ENCODE peak calls at places on chromosomes 7 and 10, in six cellular contexts. G is uterus, Q is transverse colon, O is upper lobe of right lung, H is heart left ventricle, V is esophagus muscularis mucosa. J is an unnamed sample.

GRCh38 chr10:72612203-72612826 is 13.6 kb downstream of the MICU1 start:
- DNase-seq in H (no peak), V (no peak), O (no peak), G (no peak), Q (no peak), J (no peak)

GRCh38 chr10:112967200-112967599 is 17.2 kb downstream of the TCF7L2 start:
- DNase-seq in O (no peak), V (no peak), H (no peak), Q (no peak), G (no peak), J (no peak)

GRCh38 chr10:132849546-132850031 is 63.6 kb upstream of the NKX6-2 start:
- DNase-seq in G (no peak), V (no peak), H (no peak), O (peak; percentile 54), Q (no peak), J (no peak)

GRCh38 chr10:71713135-71714040 is 6.2 kb downstream of the C10orf105 start:
- DNase-seq in Q (peak; percentile 69), V (peak; percentile 97), O (peak; percentile 79), H (peak; percentile 90), G (peak; percentile 96), J (no peak)

GRCh38 chr10:131708225-131708624 is 192.6 kb upstream of the PPP2R2D start:
- DNase-seq in O (peak; percentile 46), V (no peak), G (no peak), Q (no peak), H (no peak), J (no peak)

GRCh38 chr10:119713744-119714483 is 11.9 kb upstream of the INPP5F start:
- DNase-seq in V (no peak), O (no peak), H (no peak), Q (no peak), G (no peak), J (no peak)

GRCh38 chr7:40332516-40332915 is 197.7 kb downstream of the SUGCT start:
- DNase-seq in Q (no peak), G (no peak), O (no peak), H (no peak), V (no peak), J (no peak)

GRCh38 chr7:149782682-149783345 is 9.4 kb upstream of the ZNF467 start:
- DNase-seq in G (no peak), V (no peak), H (no peak), O (no peak), Q (no peak), J (no peak)

GRCh38 chr10:7797582-7797981 is 9.6 kb downstream of the ATP5F1C start:
- DNase-seq in H (peak; percentile 70), O (no peak), Q (no peak), V (no peak), G (no peak), J (no peak)

GRCh38 chr7:37369904-37370303 is 78.8 kb downstream of the ELMO1 start:
- DNase-seq in O (no peak), H (peak; percentile 62), G (no peak), Q (peak; percentile 61), V (no peak), J (no peak)

GRCh38 chr7:4951903-4952636 is 6.9 kb downstream of the MMD2 start:
- DNase-seq in G (no peak), H (no peak), O (no peak), V (no peak), Q (no peak), J (no peak)

GRCh38 chr7:115359119-115359518 is 437.2 kb downstream of the MDFIC start:
- DNase-seq in V (no peak), G (no peak), H (no peak), Q (no peak), O (no peak), J (no peak)

GRCh38 chr10:7484456-7485266 is 73.8 kb upstream of the SFMBT2 start:
- DNase-seq in V (no peak), O (no peak), H (no peak), G (no peak), Q (peak; percentile 40), J (peak; percentile 94)

GRCh38 chr7:223118-223800 is 30.9 kb downstream of the FAM20C start:
- DNase-seq in V (no peak), O (no peak), H (no peak), G (no peak), Q (no peak), J (no peak)

GRCh38 chr7:155758348-155758747 is 53.9 kb downstream of the SHH start:
- DNase-seq in G (no peak), V (no peak), H (no peak), O (no peak), Q (no peak), J (no peak)

GRCh38 chr10:132532784-132533560 is 4.6 kb upstream of the INPP5A start:
- DNase-seq in Q (no peak), H (no peak), G (peak; percentile 14), V (no peak), O (no peak), J (no peak)

GRCh38 chr10:12772797-12773587 is 228.5 kb downstream of the CCDC3 start:
- DNase-seq in H (no peak), G (no peak), V (no peak), Q (no peak), O (no peak), J (no peak)

GRCh38 chr10:12771956-12772355 is 229.6 kb downstream of the CCDC3 start:
- DNase-seq in V (no peak), H (no peak), G (no peak), O (no peak), Q (no peak), J (no peak)

GRCh38 chr10:12768156-12768731 is 233.3 kb downstream of the CCDC3 start:
- DNase-seq in H (no peak), O (no peak), G (no peak), Q (no peak), V (no peak), J (no peak)

GRCh38 chr10:12766222-12766621 is 235.3 kb downstream of the CCDC3 start:
- DNase-seq in V (no peak), H (no peak), G (no peak), Q (no peak), O (no peak), J (no peak)

DNA sequence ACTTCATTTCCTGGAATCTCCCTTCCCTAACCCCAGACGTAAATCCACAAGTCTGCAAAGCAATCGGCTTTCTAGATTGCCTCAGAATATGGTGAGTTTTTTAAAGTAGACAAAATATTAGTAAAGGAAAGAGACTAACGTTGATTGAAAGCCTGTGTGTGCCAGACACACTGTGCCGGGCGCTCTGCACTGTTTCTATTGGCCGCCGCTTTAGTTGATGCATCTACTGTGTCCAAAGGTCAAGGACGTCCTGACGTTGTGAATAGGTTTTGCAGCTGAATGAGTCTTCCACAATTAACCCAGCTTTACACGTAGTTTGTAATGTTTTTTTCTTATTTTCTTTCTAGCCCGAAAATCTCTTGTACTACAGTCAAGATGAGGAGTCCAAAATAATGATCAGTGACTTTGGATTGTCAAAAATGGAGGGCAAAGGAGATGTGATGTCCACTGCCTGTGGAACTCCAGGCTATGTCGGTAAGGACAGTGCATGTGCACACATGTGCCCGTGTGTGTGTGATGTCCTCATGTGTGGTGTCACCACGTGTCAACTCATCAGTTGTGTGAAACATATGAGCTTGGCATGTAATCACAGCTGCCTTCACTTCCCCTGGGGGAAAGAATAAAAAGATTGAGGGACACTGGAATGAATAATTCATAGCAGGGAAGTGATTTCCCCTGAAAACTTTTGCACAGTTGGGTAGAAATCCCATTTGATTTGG is 232.0 kb downstream of the CCDC3 start:
- DNase-seq in G (no peak), Q (no peak), H (no peak), V (no peak), O (no peak), J (no peak)
- TF ChIP-seq CTCF in G (no peak), Q (no peak), H (no peak), V (no peak), O (no peak), J (no peak)

GRCh38 chr7:28292826-28293528 is 112.4 kb upstream of the JAZF1 start:
- DNase-seq in V (no peak), Q (no peak), H (no peak), G (no peak), O (no peak), J (no peak)
- H3K4me3 ChIP-seq in V (no peak overlapping the region), Q (no peak overlapping the region), H (no peak overlapping the region), G (no peak overlapping the region), O (no peak overlapping the region), J (no peak overlapping the region)

GRCh38 chr10:110446954-110447608 is 50.6 kb upstream of the DUSP5 start:
- DNase-seq in Q (no peak), H (peak; percentile 52), O (peak; percentile 29), G (no peak), V (no peak), J (no peak)
- TF ChIP-seq CTCF in Q (no peak), H (no peak), O (no peak), G (no peak), V (no peak), J (no peak)

DNA sequence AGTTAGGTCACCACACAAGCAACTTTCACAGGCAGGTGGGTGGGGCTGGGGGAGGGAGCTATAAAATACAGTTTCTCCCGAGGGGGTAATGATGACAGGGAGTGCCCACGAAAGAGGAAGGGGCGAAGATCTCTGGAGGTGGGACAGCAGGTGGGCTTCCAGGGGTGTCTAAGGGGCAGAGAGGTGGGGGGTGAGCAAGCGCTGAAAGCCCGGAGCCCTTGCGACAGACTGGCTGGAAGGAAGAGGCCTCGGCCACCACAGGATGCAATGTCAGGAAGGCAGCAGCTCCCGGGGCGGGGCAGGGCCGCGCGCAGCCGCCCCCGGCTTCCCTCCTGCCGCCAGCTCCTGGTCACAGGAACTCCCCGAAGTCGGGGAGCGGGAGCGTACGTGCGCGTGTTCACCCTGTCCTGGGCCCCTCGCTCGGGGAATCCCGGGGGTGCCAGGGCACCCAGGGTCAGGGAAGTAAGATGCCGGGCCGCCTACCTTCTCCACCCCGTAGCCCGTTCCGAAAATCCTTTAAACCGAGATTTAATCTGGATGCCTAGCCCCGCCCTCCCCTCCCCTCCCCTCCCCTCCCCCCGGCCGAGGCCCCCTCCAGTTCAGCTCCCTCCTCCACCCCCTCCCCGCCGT is 105.2 kb upstream of the PPIF start:
- DNase-seq in O (peak; percentile 89), H (peak; percentile 87), Q (peak; percentile 64), V (no peak), G (peak; percentile 62), J (no peak)
- H3K4me3 ChIP-seq in O (peak overlapping the region; percentile 58), H (peak overlapping the region; percentile 73), Q (peak overlapping the region; percentile 44), V (peak overlapping the region; percentile 79), G (peak overlapping the region; percentile 43), J (peak overlapping the region; percentile 75)

GRCh38 chr7:135406908-135407307 is 103.0 kb downstream of the CNOT4 start:
- DNase-seq in O (no peak), Q (no peak), V (no peak), H (no peak), G (no peak), J (no peak)
- TF ChIP-seq CTCF in O (no peak), Q (no peak), V (no peak), H (no peak), G (no peak), J (no peak)

DNA sequence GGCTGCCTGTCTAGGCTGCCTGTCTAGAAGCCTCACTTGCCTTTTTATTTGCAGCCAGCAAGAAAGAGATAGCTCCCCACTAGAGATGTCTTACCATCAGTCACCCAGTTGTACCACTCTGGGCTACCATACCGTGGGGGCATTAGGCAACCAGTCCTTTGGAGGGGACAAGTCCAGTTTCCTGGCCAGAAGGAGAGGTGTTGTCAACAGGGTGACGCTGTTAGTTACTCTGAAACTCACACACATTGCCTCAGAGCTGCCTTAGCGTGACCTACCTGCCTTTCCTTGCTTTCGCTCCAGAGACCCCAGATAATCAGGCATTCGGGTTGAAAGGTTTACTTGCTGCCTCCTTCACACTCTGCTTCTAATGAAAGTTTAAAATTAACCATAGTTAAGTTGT is 155.4 kb downstream of the CELF2 start:
- DNase-seq in Q (no peak), H (no peak), V (no peak), O (no peak), G (no peak), J (no peak)
- H3K4me3 ChIP-seq in Q (no peak overlapping the region), H (no peak overlapping the region), V (no peak overlapping the region), O (peak overlapping the region; percentile 4), G (no peak overlapping the region), J (peak overlapping the region; percentile 79)

J was measured in GM12864.